ENCODE peak calls at places on chromosomes 7 and 10, in eight cellular contexts. K is neural progenitor cell, T is thoracic aorta, C is amniotic epithelial cell, U is osteocyte, N is HEK293T, I is adrenal gland, E is EL. W is an unnamed sample.

GRCh38 chr10:74593470-74593869 is 232.9 kb upstream of the KAT6B start:
- DNase-seq in E (peak), C (peak), U (no peak), T (no peak), N (no peak), I (no peak), K (no peak), W (peak)

GRCh38 chr7:121562274-121562673 is 166.2 kb upstream of the FAM3C start:
- DNase-seq in U (no peak), I (no peak), E (peak), T (no peak), C (no peak), K (no peak), N (no peak), W (peak)

GRCh38 chr10:117399341-117400196 is 24.3 kb upstream of the PDZD8 start:
- DNase-seq in E (no peak), N (no peak), U (no peak), T (no peak), K (no peak), C (no peak), I (no peak), W (no peak)

GRCh38 chr7:82615527-82615926 is 171.9 kb upstream of the CACNA2D1 start:
- DNase-seq in N (no peak), K (no peak), T (no peak), I (no peak), E (no peak), U (no peak), C (no peak), W (no peak)

GRCh38 chr10:119933179-119933578 is 40.6 kb downstream of the SEC23IP start:
- DNase-seq in E (no peak), N (peak), I (no peak), K (peak), C (peak), T (no peak), U (no peak), W (peak)

GRCh38 chr10:12194752-12195271 is 879 bp downstream of the NUDT5 start:
- DNase-seq in N (no peak), K (peak), C (peak), E (peak), I (peak), U (no peak), T (no peak), W (peak)

GRCh38 chr7:1474736-1475135 is 15.5 kb upstream of the MICALL2 start:
- DNase-seq in N (no peak), C (no peak), I (no peak), T (no peak), K (no peak), E (no peak), U (no peak), W (no peak)

GRCh38 chr7:134058980-134059379 is 68.2 kb upstream of the LRGUK start:
- DNase-seq in U (no peak), K (peak), C (peak), T (no peak), E (no peak), N (no peak), I (no peak), W (peak)

GRCh38 chr10:88389456-88389855 is 193.7 kb downstream of the RNLS start:
- DNase-seq in T (no peak), E (peak), U (no peak), C (peak), K (peak), I (peak), N (no peak), W (peak)

GRCh38 chr7:129952164-129952652 is 552 bp downstream of the UBE2H start:
- DNase-seq in K (peak), U (no peak), N (no peak), T (no peak), E (peak), I (peak), C (no peak), W (peak)

GRCh38 chr10:64288404-64288803 is 767.2 kb downstream of the REEP3 start:
- DNase-seq in I (no peak), T (no peak), E (no peak), N (no peak), U (no peak), C (no peak), K (no peak), W (no peak)

GRCh38 chr10:53597835-53598251 is 825.3 kb upstream of the MBL2 start:
- DNase-seq in U (no peak), I (no peak), K (peak), C (no peak), E (no peak), N (no peak), T (no peak), W (peak)

GRCh38 chr10:22657566-22658190 is 56.7 kb downstream of the PIP4K2A start:
- DNase-seq in C (peak), I (no peak), E (peak), K (no peak), N (no peak), U (no peak), T (no peak), W (peak)

GRCh38 chr10:67923551-67923950 is 39.1 kb downstream of the SIRT1 start:
- DNase-seq in I (no peak), T (no peak), K (no peak), N (no peak), U (no peak), C (peak), E (peak), W (no peak)

GRCh38 chr7:83931968-83932367 is 262.6 kb downstream of the SEMA3A start:
- DNase-seq in U (no peak), N (no peak), T (no peak), K (no peak), I (no peak), C (no peak), E (no peak), W (no peak)

GRCh38 chr7:108225531-108226181 is 95.5 kb upstream of the LAMB4 start:
- DNase-seq in N (no peak), U (no peak), E (no peak), T (no peak), K (no peak), I (no peak), C (no peak), W (no peak)

GRCh38 chr7:157990226-157990877 is 597.3 kb downstream of the PTPRN2 start:
- DNase-seq in K (no peak), U (no peak), N (no peak), E (no peak), T (no peak), I (no peak), C (no peak), W (no peak)

GRCh38 chr10:8386781-8387180 is 332.3 kb downstream of the GATA3 start:
- DNase-seq in T (no peak), K (no peak), C (no peak), E (no peak), U (no peak), I (no peak), N (no peak), W (no peak)

GRCh38 chr10:60203993-60204618 is 185.6 kb downstream of the ANK3 start:
- DNase-seq in K (peak), N (peak), E (peak), C (peak), I (no peak), U (no peak), T (no peak), W (peak)

GRCh38 chr7:74289018-74289659 is at the start of gene CLIP2:
- DNase-seq in K (peak), N (peak), I (peak), U (peak), E (peak), C (peak), T (no peak), W (peak)

GRCh38 chr7:33836797-33837355 is 68.5 kb upstream of the BMPER start:
- DNase-seq in E (no peak), K (no peak), U (no peak), C (peak), N (peak), T (no peak), I (no peak), W (no peak)

GRCh38 chr10:44569193-44570091 is 184.5 kb upstream of the CXCL12 start:
- DNase-seq in T (no peak), I (peak), C (no peak), E (peak), K (no peak), U (peak), N (no peak), W (peak)

GRCh38 chr7:90345016-90345415 is 1.5 kb upstream of the GTPBP10 start:
- DNase-seq in E (no peak), N (no peak), T (no peak), K (no peak), I (no peak), U (no peak), C (no peak), W (no peak)

GRCh38 chr10:50594012-50594411 is 29.7 kb downstream of the SGMS1 start:
- DNase-seq in C (peak), U (no peak), N (no peak), K (no peak), E (peak), T (no peak), I (peak), W (peak)

GRCh38 chr7:107173691-107174406 is 5.0 kb downstream of the HBP1 start:
- DNase-seq in E (no peak), N (no peak), K (no peak), U (no peak), T (no peak), C (no peak), I (no peak), W (no peak)

GRCh38 chr10:87634311-87634710 is 25.4 kb upstream of the PAPSS2 start:
- DNase-seq in I (no peak), C (no peak), K (no peak), T (no peak), U (no peak), E (peak), N (no peak), W (peak)

GRCh38 chr7:2853147-2853546 is 9.0 kb upstream of the GNA12 start:
- DNase-seq in I (no peak), E (no peak), T (no peak), K (no peak), U (no peak), C (no peak), N (no peak), W (peak)

GRCh38 chr7:1704326-1705241 is 34.5 kb downstream of the ELFN1 start:
- DNase-seq in U (no peak), C (no peak), T (no peak), K (no peak), N (no peak), I (no peak), E (no peak), W (no peak)

GRCh38 chr7:1813394-1814088 is 143.5 kb downstream of the ELFN1 start:
- DNase-seq in U (peak), E (no peak), N (no peak), T (no peak), I (no peak), K (no peak), C (no peak), W (no peak)

GRCh38 chr7:142629588-142630260 is 119.5 kb upstream of the PRSS1 start:
- DNase-seq in T (no peak), C (peak), I (no peak), U (no peak), E (peak), K (no peak), N (no peak), W (peak)

GRCh38 chr7:54215424-54215823 is 326.8 kb upstream of the VSTM2A start:
- DNase-seq in K (no peak), I (no peak), T (no peak), U (no peak), N (no peak), E (no peak), C (no peak), W (no peak)

GRCh38 chr7:73971701-73972341 is 56.2 kb upstream of the ELN start:
- DNase-seq in N (no peak), U (peak), E (no peak), I (no peak), C (no peak), K (no peak), T (no peak), W (no peak)

GRCh38 chr10:18650618-18651017 is 769 bp downstream of the NSUN6 start:
- DNase-seq in N (no peak), C (no peak), U (no peak), E (no peak), K (no peak), I (no peak), T (no peak), W (no peak)

GRCh38 chr10:78185693-78186055 is 152.0 kb downstream of the RPS24 start:
- DNase-seq in K (no peak), C (no peak), U (no peak), T (no peak), E (no peak), I (peak), N (no peak), W (no peak)

GRCh38 chr7:55521543-55522267 is 50.6 kb downstream of the VOPP1 start:
- DNase-seq in C (no peak), T (no peak), I (no peak), K (no peak), U (no peak), E (no peak), N (no peak), W (no peak)

GRCh38 chr10:58797356-58797755 is 284.7 kb downstream of the BICC1 start:
- DNase-seq in U (no peak), E (peak), K (no peak), N (no peak), C (peak), I (no peak), T (no peak), W (peak)

GRCh38 chr10:37535459-37536246 is 321.8 kb downstream of the ZNF248 start:
- DNase-seq in T (no peak), I (no peak), E (no peak), N (no peak), C (no peak), U (no peak), K (peak), W (no peak)

GRCh38 chr10:4241724-4242345 is 456.8 kb upstream of the KLF6 start:
- DNase-seq in K (peak), E (peak), N (no peak), T (no peak), U (peak), I (no peak), C (peak), W (peak)

W was measured in choroid plexus epithelial cell.